ENCODE peak calls at places on chromosomes 2 and 18, in six cellular contexts. J is skeletal muscle cell; C is ureter; F is effector memory CD4-positive, alpha-beta T cell; D is kidney epithelial cell; N is pancreas. M is an unnamed sample.

GRCh38 chr2:226338825-226339224 is 460.8 kb downstream of the IRS1 start:
- DNase-seq in J (no peak), C (no peak), F (no peak), D (no peak), N (no peak), M (no peak)

GRCh38 chr2:161990741-161991140 is 83.3 kb downstream of the DPP4 start:
- DNase-seq in J (peak), C (no peak), F (no peak), D (peak), N (no peak), M (no peak)

GRCh38 chr2:43311276-43311675 is 84.9 kb upstream of the ZFP36L2 start:
- DNase-seq in J (peak), C (no peak), F (no peak), D (no peak), N (no peak), M (no peak)

GRCh38 chr2:27442282-27442980 is at the start of gene KRTCAP3:
- DNase-seq in J (no peak), C (peak), F (peak), D (no peak), N (peak), M (peak)

GRCh38 chr2:203327582-203327917 is 644 bp upstream of the ABI2 start:
- DNase-seq in J (no peak), C (no peak), F (no peak), D (no peak), N (no peak), M (no peak)

GRCh38 chr2:73385486-73386341 is at the start of gene ALMS1:
- DNase-seq in J (peak), C (peak), F (peak), D (peak), N (peak), M (peak)

GRCh38 chr18:74631242-74632087 is 33.8 kb downstream of the ZNF407 start:
- DNase-seq in J (peak), C (no peak), F (no peak), D (no peak), N (no peak), M (no peak)

GRCh38 chr2:172743143-172743542 is 7.5 kb downstream of the RAPGEF4 start:
- DNase-seq in J (no peak), C (no peak), F (no peak), D (no peak), N (no peak), M (no peak)

GRCh38 chr2:2822143-2822542 is 491.1 kb upstream of the MYT1L start:
- DNase-seq in J (no peak), C (no peak), F (no peak), D (no peak), N (no peak), M (no peak)

GRCh38 chr2:172461591-172462392 is 34.4 kb downstream of the ITGA6 start:
- DNase-seq in J (no peak), C (peak), F (peak), D (no peak), N (peak), M (peak)

GRCh38 chr2:173613386-173613785 is 258.7 kb downstream of the CDCA7 start:
- DNase-seq in J (no peak), C (no peak), F (no peak), D (no peak), N (no peak), M (no peak)

GRCh38 chr2:38499921-38500634 is 102.7 kb downstream of the HNRNPLL start:
- DNase-seq in J (no peak), C (no peak), F (no peak), D (no peak), N (no peak), M (no peak)

GRCh38 chr2:196239622-196240587 is 68.5 kb upstream of the STK17B start:
- DNase-seq in J (no peak), C (peak), F (peak), D (no peak), N (no peak), M (peak)

GRCh38 chr2:133338224-133338623 is 230.0 kb downstream of the NCKAP5 start:
- DNase-seq in J (peak), C (no peak), F (no peak), D (no peak), N (no peak), M (no peak)

GRCh38 chr2:20509766-20510490 is 63.1 kb downstream of the RHOB start:
- DNase-seq in J (no peak), C (peak), F (no peak), D (peak), N (no peak), M (no peak)

GRCh38 chr2:11074246-11074820 is 80.9 kb upstream of the SLC66A3 start:
- DNase-seq in J (no peak), C (no peak), F (no peak), D (no peak), N (no peak), M (no peak)

GRCh38 chr2:226609361-226609760 is 190.3 kb downstream of the IRS1 start:
- DNase-seq in J (peak), C (no peak), F (no peak), D (no peak), N (no peak), M (no peak)

GRCh38 chr2:186980787-186981550 is 132.0 kb upstream of the ZSWIM2 start:
- DNase-seq in J (no peak), C (no peak), F (no peak), D (no peak), N (no peak), M (no peak)

GRCh38 chr2:236173734-236174607 is 5.8 kb upstream of the GBX2 start:
- DNase-seq in J (no peak), C (no peak), F (no peak), D (no peak), N (no peak), M (no peak)

GRCh38 chr2:100865819-100866462 is 46.0 kb downstream of the NPAS2 start:
- DNase-seq in J (peak), C (no peak), F (no peak), D (peak), N (no peak), M (no peak)

GRCh38 chr2:74440378-74441110 is 1.2 kb downstream of the RTKN start:
- DNase-seq in J (peak), C (peak), F (no peak), D (no peak), N (peak), M (no peak)

GRCh38 chr2:112579280-112579679 is 5.1 kb upstream of the CHCHD5 start:
- DNase-seq in J (peak), C (no peak), F (no peak), D (peak), N (no peak), M (no peak)

GRCh38 chr18:58863539-58864145 is 1.0 kb upstream of the ZNF532 start:
- DNase-seq in J (no peak), C (peak), F (no peak), D (no peak), N (peak), M (no peak)

GRCh38 chr2:224927671-224928173 is 114.5 kb downstream of the DOCK10 start:
- DNase-seq in J (no peak), C (no peak), F (peak), D (no peak), N (no peak), M (peak)

GRCh38 chr2:152409691-152410597 is 75.0 kb downstream of the FMNL2 start:
- DNase-seq in J (peak), C (no peak), F (no peak), D (no peak), N (no peak), M (no peak)

GRCh38 chr2:42572297-42573081 is 4.1 kb downstream of the MTA3 start:
- DNase-seq in J (no peak), C (no peak), F (no peak), D (no peak), N (no peak), M (no peak)

GRCh38 chr2:84888401-84889276 is 7.8 kb upstream of the TRABD2A start:
- DNase-seq in J (peak), C (no peak), F (no peak), D (no peak), N (no peak), M (no peak)

GRCh38 chr2:141927536-141927935 is 203.3 kb downstream of the LRP1B start:
- DNase-seq in J (peak), C (no peak), F (no peak), D (no peak), N (no peak), M (no peak)

GRCh38 chr2:173589604-173590277 is 235.1 kb downstream of the CDCA7 start:
- DNase-seq in J (no peak), C (no peak), F (no peak), D (peak), N (no peak), M (no peak)

GRCh38 chr2:29223851-29224692 is 108.9 kb downstream of the CLIP4 start:
- DNase-seq in J (peak), C (peak), F (no peak), D (no peak), N (no peak), M (no peak)

GRCh38 chr2:233844836-233845235 is 9.5 kb downstream of the HJURP start:
- DNase-seq in J (no peak), C (no peak), F (no peak), D (no peak), N (no peak), M (no peak)

GRCh38 chr2:6531304-6531703 is 334.4 kb downstream of the CMPK2 start:
- DNase-seq in J (no peak), C (no peak), F (no peak), D (no peak), N (no peak), M (no peak)

GRCh38 chr2:98465456-98466201 is 21.0 kb downstream of the INPP4A start:
- DNase-seq in J (no peak), C (peak), F (peak), D (no peak), N (peak), M (peak)

GRCh38 chr2:20619624-20620024 is 31.3 kb downstream of the HS1BP3 start:
- DNase-seq in J (no peak), C (no peak), F (no peak), D (no peak), N (no peak), M (no peak)

GRCh38 chr2:71254776-71255175 is 27.9 kb upstream of the PAIP2B start:
- DNase-seq in J (no peak), C (no peak), F (no peak), D (no peak), N (no peak), M (no peak)

GRCh38 chr2:128410035-128410757 is 91.5 kb upstream of the HS6ST1 start:
- DNase-seq in J (no peak), C (peak), F (no peak), D (no peak), N (no peak), M (no peak)

GRCh38 chr18:60663060-60663989 is 290.8 kb upstream of the MC4R start:
- DNase-seq in J (no peak), C (no peak), F (no peak), D (no peak), N (no peak), M (no peak)

GRCh38 chr2:181411105-181411849 is 45.9 kb upstream of the ITGA4 start:
- DNase-seq in J (peak), C (no peak), F (no peak), D (no peak), N (no peak), M (no peak)

M was measured in T-helper 22 cell.